ENCODE peak calls at places on chromosomes 16 and 17, in four cellular contexts. G is K562, T is GM12878, F is GM12891. N is an unnamed sample.

GRCh38 chr16:54503011-54503410 is 216.4 kb upstream of the IRX3 start:
- DNase-seq in G (no peak), T (no peak), F (no peak), N (no peak)

GRCh38 chr17:231191-231965 is 49.9 kb upstream of the DOC2B start:
- DNase-seq in G (no peak), T (no peak), F (no peak), N (no peak)

GRCh38 chr16:85749686-85750020 is 1.2 kb downstream of the C16orf74 start:
- DNase-seq in G (no peak), T (no peak), F (no peak), N (no peak)

GRCh38 chr16:27444470-27444869 is 42.5 kb downstream of the IL21R start:
- DNase-seq in G (no peak), T (no peak), F (no peak), N (no peak)

GRCh38 chr17:79214459-79214858 is 139.8 kb downstream of the ENGASE start:
- DNase-seq in G (no peak), T (no peak), F (no peak), N (no peak)

GRCh38 chr17:37614391-37614790 is 5.2 kb upstream of the SYNRG start:
- DNase-seq in G (no peak), T (no peak), F (no peak), N (no peak)

GRCh38 chr17:58337600-58338453 is 9.2 kb upstream of the TSPOAP1 start:
- DNase-seq in G (peak), T (peak), F (no peak), N (peak)

GRCh38 chr16:4615389-4616046 is 830 bp upstream of the UBALD1 start:
- DNase-seq in G (no peak), T (no peak), F (no peak), N (no peak)

GRCh38 chr16:87125206-87126155 is 191.7 kb downstream of the C16orf95 start:
- DNase-seq in G (no peak), T (no peak), F (no peak), N (no peak)

GRCh38 chr17:27209316-27209715 is 84.6 kb upstream of the WSB1 start:
- DNase-seq in G (no peak), T (no peak), F (no peak), N (no peak)

GRCh38 chr17:77332034-77332971 is 191.5 kb downstream of the SEC14L1 start:
- DNase-seq in G (no peak), T (no peak), F (no peak), N (no peak)

GRCh38 chr16:1527836-1528811 is 5.3 kb upstream of the TMEM204 start:
- DNase-seq in G (peak), T (no peak), F (no peak), N (no peak)

GRCh38 chr16:52805559-52806168 is 247.0 kb downstream of the CHD9NB start:
- DNase-seq in G (no peak), T (no peak), F (no peak), N (no peak)

GRCh38 chr16:63461248-63461841 is 1425.1 kb upstream of the CDH8 start:
- DNase-seq in G (peak), T (no peak), F (no peak), N (no peak)

GRCh38 chr17:64599187-64599676 is 62.9 kb downstream of the SMURF2 start:
- DNase-seq in G (peak), T (no peak), F (no peak), N (peak)

GRCh38 chr16:7268182-7268581 is 64.5 kb upstream of the RBFOX1 start:
- DNase-seq in G (peak), T (no peak), F (peak), N (no peak)

GRCh38 chr17:72011561-72011960 is 109.3 kb upstream of the SOX9 start:
- DNase-seq in G (no peak), T (no peak), F (no peak), N (no peak)

GRCh38 chr16:707062-707538 is 1.5 kb upstream of the FBXL16 start:
- DNase-seq in G (no peak), T (no peak), F (no peak), N (no peak)

GRCh38 chr17:79922161-79922569 is 82.9 kb upstream of the CBX4 start:
- DNase-seq in G (no peak), T (no peak), F (no peak), N (no peak)

GRCh38 chr16:56792960-56793359 is 63.0 kb downstream of the NUP93 start:
- DNase-seq in G (no peak), T (no peak), F (no peak), N (no peak)

GRCh38 chr17:58046230-58047094 is 36.8 kb upstream of the DYNLL2 start:
- DNase-seq in G (no peak), T (no peak), F (no peak), N (no peak)

GRCh38 chr16:89374393-89374948 is 115.9 kb downstream of the ANKRD11 start:
- DNase-seq in G (no peak), T (no peak), F (no peak), N (no peak)

GRCh38 chr16:64380751-64381150 is 741.1 kb downstream of the CDH11 start:
- DNase-seq in G (no peak), T (no peak), F (no peak), N (no peak)

GRCh38 chr16:5944971-5945370 is 847.4 kb upstream of the EEF2KMT start:
- DNase-seq in G (no peak), T (no peak), F (no peak), N (no peak)

GRCh38 chr16:67847064-67847861 is at the start of gene CENPT:
- DNase-seq in G (peak), T (no peak), F (peak), N (peak)

GRCh38 chr16:48098472-48098871 is 57.3 kb downstream of the ABCC12 start:
- DNase-seq in G (no peak), T (no peak), F (no peak), N (no peak)

GRCh38 chr16:143456-143855 is 5.0 kb upstream of the NPRL3 start:
- DNase-seq in G (no peak), T (no peak), F (no peak), N (no peak)

GRCh38 chr17:64618848-64619247 is 43.3 kb downstream of the SMURF2 start:
- DNase-seq in G (no peak), T (no peak), F (no peak), N (no peak)

GRCh38 chr17:73613947-73614655 is 30.1 kb downstream of the SDK2 start:
- DNase-seq in G (no peak), T (no peak), F (no peak), N (no peak)

GRCh38 chr16:84749072-84749471 is 49.3 kb downstream of the USP10 start:
- DNase-seq in G (no peak), T (no peak), F (no peak), N (no peak)

GRCh38 chr16:11248133-11248532 is 7.9 kb downstream of the SOCS1 start:
- DNase-seq in G (no peak), T (no peak), F (no peak), N (no peak)

GRCh38 chr16:1258906-1259759 is 3.3 kb downstream of the TPSD1 start:
- DNase-seq in G (no peak), T (no peak), F (no peak), N (no peak)

GRCh38 chr17:79952265-79952877 is 83.3 kb downstream of the TBC1D16 start:
- DNase-seq in G (no peak), T (no peak), F (no peak), N (no peak)

GRCh38 chr17:4562000-4562969 is 1.9 kb upstream of the GGT6 start:
- DNase-seq in G (no peak), T (no peak), F (no peak), N (no peak)
- TF ChIP-seq POLR2AphosphoS5 in G (no peak), T (no peak), F (no peak), N (no peak)

DNA sequence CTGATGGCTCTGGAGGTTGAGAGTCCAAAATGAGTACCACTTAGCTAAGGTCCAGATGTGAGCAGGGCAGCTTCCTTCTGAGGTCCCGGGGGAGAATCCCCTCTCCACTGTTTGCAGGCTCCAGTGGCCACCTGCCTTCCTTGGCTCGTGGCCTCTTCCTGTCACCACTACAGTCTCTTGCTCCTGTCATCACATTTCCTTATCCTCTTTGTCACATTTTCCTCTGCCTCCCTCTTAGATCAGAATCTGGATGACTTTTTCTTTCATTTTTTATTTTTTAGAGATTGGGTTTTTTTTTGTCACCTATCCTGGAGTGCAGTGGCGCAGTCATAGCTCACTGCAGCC is 46.9 kb downstream of the MPRIP start:
- DNase-seq in G (peak), T (no peak), F (no peak), N (no peak)
- TF ChIP-seq SPI1 in G (no peak), T (no peak), F (no peak), N (no peak)

GRCh38 chr16:20079106-20079505 is 5.4 kb upstream of the GPR139 start:
- DNase-seq in G (no peak), T (no peak), F (no peak), N (no peak)
- TF ChIP-seq POLR2AphosphoS5 in G (no peak), T (no peak), F (no peak), N (no peak)

GRCh38 chr16:25126820-25127232 is 15.3 kb downstream of the LCMT1 start:
- DNase-seq in G (peak), T (no peak), F (no peak), N (peak)
- TF ChIP-seq SPI1 in G (no peak), T (no peak), F (no peak), N (no peak)

GRCh38 chr16:78673884-78674283 is 574.4 kb downstream of the WWOX start:
- DNase-seq in G (no peak), T (no peak), F (no peak), N (no peak)
- TF ChIP-seq POLR2AphosphoS5 in G (no peak), T (no peak), F (no peak), N (no peak)

N was measured in HL-60.